ENCODE peak calls at places on chromosomes 13 and 19, in nine cellular contexts. One of them, this sample, is unnamed.

GRCh38 chr19:13830761-13831481 is 35.7 kb downstream of the ZSWIM4 start:
- DNase-seq in neural crest cell: no peak
- DNase-seq in activated CD4-positive, alpha-beta T cell treated with anti-CD3 and anti-CD28 coated beads, Interleukin-2, amount 10 ng/mL, durations not matched to agents 7 days and 5 days: no peak
- DNase-seq in stimulated activated CD4-positive, alpha-beta T cell treated with anti-CD3 and anti-CD28 coated beads, Interleukin-4, amount 100 ng/mL, for 1 hour: no peak
- DNase-seq in MG63: peak
- DNase-seq in GM20000: no peak
- DNase-seq in epithelial cell of esophagus: peak
- DNase-seq in right cardiac atrium: no peak
- DNase-seq in activated T-helper 2 cell treated with anti-CD3 and anti-CD28 coated beads, Interferon-gamma antibody, Interleukin-2, Interleukin-4, amounts not matched to agents 10 μg/mL and 5 μg/mL and 100 μg/mL, durations not matched to agents 14 hours and 24 hours and 36 hours: no peak
- DNase-seq in this sample: no peak

GRCh38 chr19:33437351-33438015 is 64.0 kb downstream of the CEBPG start:
- DNase-seq in MG63: no peak
- DNase-seq in epithelial cell of esophagus: no peak
- DNase-seq in stimulated activated CD4-positive, alpha-beta T cell treated with anti-CD3 and anti-CD28 coated beads, Interleukin-4, amount 100 ng/mL, for 1 hour: no peak
- DNase-seq in activated T-helper 2 cell treated with anti-CD3 and anti-CD28 coated beads, Interferon-gamma antibody, Interleukin-2, Interleukin-4, amounts not matched to agents 10 μg/mL and 5 μg/mL and 100 μg/mL, durations not matched to agents 14 hours and 24 hours and 36 hours: no peak
- DNase-seq in right cardiac atrium: no peak
- DNase-seq in activated CD4-positive, alpha-beta T cell treated with anti-CD3 and anti-CD28 coated beads, Interleukin-2, amount 10 ng/mL, durations not matched to agents 7 days and 5 days: no peak
- DNase-seq in neural crest cell: no peak
- DNase-seq in GM20000: no peak
- DNase-seq in this sample: no peak

GRCh38 chr13:30159446-30159839 is 147.9 kb downstream of the KATNAL1 start:
- DNase-seq in MG63: peak
- DNase-seq in activated CD4-positive, alpha-beta T cell treated with anti-CD3 and anti-CD28 coated beads, Interleukin-2, amount 10 ng/mL, durations not matched to agents 7 days and 5 days: no peak
- DNase-seq in neural crest cell: no peak
- DNase-seq in right cardiac atrium: no peak
- DNase-seq in stimulated activated CD4-positive, alpha-beta T cell treated with anti-CD3 and anti-CD28 coated beads, Interleukin-4, amount 100 ng/mL, for 1 hour: peak
- DNase-seq in GM20000: peak
- DNase-seq in epithelial cell of esophagus: peak
- DNase-seq in activated T-helper 2 cell treated with anti-CD3 and anti-CD28 coated beads, Interferon-gamma antibody, Interleukin-2, Interleukin-4, amounts not matched to agents 10 μg/mL and 5 μg/mL and 100 μg/mL, durations not matched to agents 14 hours and 24 hours and 36 hours: no peak
- DNase-seq in this sample: no peak

GRCh38 chr13:75803175-75803611 is 167.1 kb downstream of the LMO7 start:
- DNase-seq in epithelial cell of esophagus: no peak
- DNase-seq in MG63: no peak
- DNase-seq in activated T-helper 2 cell treated with anti-CD3 and anti-CD28 coated beads, Interferon-gamma antibody, Interleukin-2, Interleukin-4, amounts not matched to agents 10 μg/mL and 5 μg/mL and 100 μg/mL, durations not matched to agents 14 hours and 24 hours and 36 hours: no peak
- DNase-seq in GM20000: peak
- DNase-seq in stimulated activated CD4-positive, alpha-beta T cell treated with anti-CD3 and anti-CD28 coated beads, Interleukin-4, amount 100 ng/mL, for 1 hour: no peak
- DNase-seq in activated CD4-positive, alpha-beta T cell treated with anti-CD3 and anti-CD28 coated beads, Interleukin-2, amount 10 ng/mL, durations not matched to agents 7 days and 5 days: peak
- DNase-seq in neural crest cell: no peak
- DNase-seq in right cardiac atrium: no peak
- DNase-seq in this sample: no peak

GRCh38 chr13:97226013-97226412 is 3.9 kb downstream of the MBNL2 start:
- DNase-seq in MG63: no peak
- DNase-seq in activated CD4-positive, alpha-beta T cell treated with anti-CD3 and anti-CD28 coated beads, Interleukin-2, amount 10 ng/mL, durations not matched to agents 7 days and 5 days: no peak
- DNase-seq in right cardiac atrium: no peak
- DNase-seq in epithelial cell of esophagus: no peak
- DNase-seq in neural crest cell: no peak
- DNase-seq in activated T-helper 2 cell treated with anti-CD3 and anti-CD28 coated beads, Interferon-gamma antibody, Interleukin-2, Interleukin-4, amounts not matched to agents 10 μg/mL and 5 μg/mL and 100 μg/mL, durations not matched to agents 14 hours and 24 hours and 36 hours: no peak
- DNase-seq in stimulated activated CD4-positive, alpha-beta T cell treated with anti-CD3 and anti-CD28 coated beads, Interleukin-4, amount 100 ng/mL, for 1 hour: no peak
- DNase-seq in GM20000: no peak
- DNase-seq in this sample: no peak

GRCh38 chr13:97440598-97440997 is 6.6 kb downstream of the RAP2A start:
- DNase-seq in right cardiac atrium: no peak
- DNase-seq in neural crest cell: no peak
- DNase-seq in activated T-helper 2 cell treated with anti-CD3 and anti-CD28 coated beads, Interferon-gamma antibody, Interleukin-2, Interleukin-4, amounts not matched to agents 10 μg/mL and 5 μg/mL and 100 μg/mL, durations not matched to agents 14 hours and 24 hours and 36 hours: no peak
- DNase-seq in GM20000: no peak
- DNase-seq in stimulated activated CD4-positive, alpha-beta T cell treated with anti-CD3 and anti-CD28 coated beads, Interleukin-4, amount 100 ng/mL, for 1 hour: no peak
- DNase-seq in epithelial cell of esophagus: no peak
- DNase-seq in MG63: no peak
- DNase-seq in activated CD4-positive, alpha-beta T cell treated with anti-CD3 and anti-CD28 coated beads, Interleukin-2, amount 10 ng/mL, durations not matched to agents 7 days and 5 days: no peak
- DNase-seq in this sample: no peak

GRCh38 chr19:18294467-18294864 is 13.0 kb upstream of the JUND start:
- DNase-seq in GM20000: no peak
- DNase-seq in activated CD4-positive, alpha-beta T cell treated with anti-CD3 and anti-CD28 coated beads, Interleukin-2, amount 10 ng/mL, durations not matched to agents 7 days and 5 days: peak
- DNase-seq in epithelial cell of esophagus: peak
- DNase-seq in neural crest cell: no peak
- DNase-seq in activated T-helper 2 cell treated with anti-CD3 and anti-CD28 coated beads, Interferon-gamma antibody, Interleukin-2, Interleukin-4, amounts not matched to agents 10 μg/mL and 5 μg/mL and 100 μg/mL, durations not matched to agents 14 hours and 24 hours and 36 hours: peak
- DNase-seq in MG63: no peak
- DNase-seq in right cardiac atrium: no peak
- DNase-seq in stimulated activated CD4-positive, alpha-beta T cell treated with anti-CD3 and anti-CD28 coated beads, Interleukin-4, amount 100 ng/mL, for 1 hour: peak
- DNase-seq in this sample: peak

GRCh38 chr19:3201911-3202310 is 16.2 kb downstream of the NCLN start:
- DNase-seq in neural crest cell: no peak
- DNase-seq in epithelial cell of esophagus: no peak
- DNase-seq in right cardiac atrium: no peak
- DNase-seq in MG63: no peak
- DNase-seq in activated CD4-positive, alpha-beta T cell treated with anti-CD3 and anti-CD28 coated beads, Interleukin-2, amount 10 ng/mL, durations not matched to agents 7 days and 5 days: no peak
- DNase-seq in stimulated activated CD4-positive, alpha-beta T cell treated with anti-CD3 and anti-CD28 coated beads, Interleukin-4, amount 100 ng/mL, for 1 hour: no peak
- DNase-seq in activated T-helper 2 cell treated with anti-CD3 and anti-CD28 coated beads, Interferon-gamma antibody, Interleukin-2, Interleukin-4, amounts not matched to agents 10 μg/mL and 5 μg/mL and 100 μg/mL, durations not matched to agents 14 hours and 24 hours and 36 hours: no peak
- DNase-seq in GM20000: no peak
- DNase-seq in this sample: no peak

GRCh38 chr19:583198-583967 is 6.3 kb upstream of the HCN2 start:
- DNase-seq in activated T-helper 2 cell treated with anti-CD3 and anti-CD28 coated beads, Interferon-gamma antibody, Interleukin-2, Interleukin-4, amounts not matched to agents 10 μg/mL and 5 μg/mL and 100 μg/mL, durations not matched to agents 14 hours and 24 hours and 36 hours: no peak
- DNase-seq in stimulated activated CD4-positive, alpha-beta T cell treated with anti-CD3 and anti-CD28 coated beads, Interleukin-4, amount 100 ng/mL, for 1 hour: no peak
- DNase-seq in activated CD4-positive, alpha-beta T cell treated with anti-CD3 and anti-CD28 coated beads, Interleukin-2, amount 10 ng/mL, durations not matched to agents 7 days and 5 days: no peak
- DNase-seq in neural crest cell: no peak
- DNase-seq in MG63: no peak
- DNase-seq in right cardiac atrium: no peak
- DNase-seq in epithelial cell of esophagus: no peak
- DNase-seq in GM20000: no peak
- DNase-seq in this sample: no peak

GRCh38 chr13:114200673-114201005 is 21.6 kb downstream of the CFAP97D2 start:
- DNase-seq in GM20000: no peak
- DNase-seq in MG63: no peak
- DNase-seq in stimulated activated CD4-positive, alpha-beta T cell treated with anti-CD3 and anti-CD28 coated beads, Interleukin-4, amount 100 ng/mL, for 1 hour: no peak
- DNase-seq in activated CD4-positive, alpha-beta T cell treated with anti-CD3 and anti-CD28 coated beads, Interleukin-2, amount 10 ng/mL, durations not matched to agents 7 days and 5 days: no peak
- DNase-seq in neural crest cell: no peak
- DNase-seq in epithelial cell of esophagus: no peak
- DNase-seq in right cardiac atrium: no peak
- DNase-seq in activated T-helper 2 cell treated with anti-CD3 and anti-CD28 coated beads, Interferon-gamma antibody, Interleukin-2, Interleukin-4, amounts not matched to agents 10 μg/mL and 5 μg/mL and 100 μg/mL, durations not matched to agents 14 hours and 24 hours and 36 hours: no peak
- DNase-seq in this sample: no peak

GRCh38 chr13:50910483-50910805 is 853 bp downstream of the RNASEH2B start:
- DNase-seq in right cardiac atrium: no peak
- DNase-seq in GM20000: no peak
- DNase-seq in neural crest cell: peak
- DNase-seq in epithelial cell of esophagus: peak
- DNase-seq in activated T-helper 2 cell treated with anti-CD3 and anti-CD28 coated beads, Interferon-gamma antibody, Interleukin-2, Interleukin-4, amounts not matched to agents 10 μg/mL and 5 μg/mL and 100 μg/mL, durations not matched to agents 14 hours and 24 hours and 36 hours: no peak
- DNase-seq in activated CD4-positive, alpha-beta T cell treated with anti-CD3 and anti-CD28 coated beads, Interleukin-2, amount 10 ng/mL, durations not matched to agents 7 days and 5 days: no peak
- DNase-seq in MG63: peak
- DNase-seq in stimulated activated CD4-positive, alpha-beta T cell treated with anti-CD3 and anti-CD28 coated beads, Interleukin-4, amount 100 ng/mL, for 1 hour: no peak
- DNase-seq in this sample: no peak

GRCh38 chr13:100610399-100611347 is 22.1 kb upstream of the GGACT start:
- DNase-seq in stimulated activated CD4-positive, alpha-beta T cell treated with anti-CD3 and anti-CD28 coated beads, Interleukin-4, amount 100 ng/mL, for 1 hour: no peak
- DNase-seq in activated T-helper 2 cell treated with anti-CD3 and anti-CD28 coated beads, Interferon-gamma antibody, Interleukin-2, Interleukin-4, amounts not matched to agents 10 μg/mL and 5 μg/mL and 100 μg/mL, durations not matched to agents 14 hours and 24 hours and 36 hours: no peak
- DNase-seq in activated CD4-positive, alpha-beta T cell treated with anti-CD3 and anti-CD28 coated beads, Interleukin-2, amount 10 ng/mL, durations not matched to agents 7 days and 5 days: no peak
- DNase-seq in GM20000: peak
- DNase-seq in neural crest cell: no peak
- DNase-seq in right cardiac atrium: no peak
- DNase-seq in epithelial cell of esophagus: no peak
- DNase-seq in MG63: no peak
- DNase-seq in this sample: peak

GRCh38 chr13:27141746-27142145 is 29.9 kb downstream of the USP12 start:
- DNase-seq in stimulated activated CD4-positive, alpha-beta T cell treated with anti-CD3 and anti-CD28 coated beads, Interleukin-4, amount 100 ng/mL, for 1 hour: no peak
- DNase-seq in MG63: no peak
- DNase-seq in epithelial cell of esophagus: no peak
- DNase-seq in activated T-helper 2 cell treated with anti-CD3 and anti-CD28 coated beads, Interferon-gamma antibody, Interleukin-2, Interleukin-4, amounts not matched to agents 10 μg/mL and 5 μg/mL and 100 μg/mL, durations not matched to agents 14 hours and 24 hours and 36 hours: no peak
- DNase-seq in right cardiac atrium: no peak
- DNase-seq in neural crest cell: no peak
- DNase-seq in GM20000: no peak
- DNase-seq in activated CD4-positive, alpha-beta T cell treated with anti-CD3 and anti-CD28 coated beads, Interleukin-2, amount 10 ng/mL, durations not matched to agents 7 days and 5 days: no peak
- DNase-seq in this sample: no peak

GRCh38 chr13:110023729-110024645 is 237.6 kb upstream of the IRS2 start:
- DNase-seq in activated T-helper 2 cell treated with anti-CD3 and anti-CD28 coated beads, Interferon-gamma antibody, Interleukin-2, Interleukin-4, amounts not matched to agents 10 μg/mL and 5 μg/mL and 100 μg/mL, durations not matched to agents 14 hours and 24 hours and 36 hours: no peak
- DNase-seq in neural crest cell: no peak
- DNase-seq in stimulated activated CD4-positive, alpha-beta T cell treated with anti-CD3 and anti-CD28 coated beads, Interleukin-4, amount 100 ng/mL, for 1 hour: no peak
- DNase-seq in MG63: no peak
- DNase-seq in epithelial cell of esophagus: no peak
- DNase-seq in activated CD4-positive, alpha-beta T cell treated with anti-CD3 and anti-CD28 coated beads, Interleukin-2, amount 10 ng/mL, durations not matched to agents 7 days and 5 days: no peak
- DNase-seq in GM20000: no peak
- DNase-seq in right cardiac atrium: peak
- DNase-seq in this sample: no peak

GRCh38 chr19:35202722-35203674 is 25.5 kb downstream of the FAM187B start:
- DNase-seq in stimulated activated CD4-positive, alpha-beta T cell treated with anti-CD3 and anti-CD28 coated beads, Interleukin-4, amount 100 ng/mL, for 1 hour: no peak
- DNase-seq in neural crest cell: no peak
- DNase-seq in activated T-helper 2 cell treated with anti-CD3 and anti-CD28 coated beads, Interferon-gamma antibody, Interleukin-2, Interleukin-4, amounts not matched to agents 10 μg/mL and 5 μg/mL and 100 μg/mL, durations not matched to agents 14 hours and 24 hours and 36 hours: no peak
- DNase-seq in right cardiac atrium: no peak
- DNase-seq in activated CD4-positive, alpha-beta T cell treated with anti-CD3 and anti-CD28 coated beads, Interleukin-2, amount 10 ng/mL, durations not matched to agents 7 days and 5 days: no peak
- DNase-seq in GM20000: no peak
- DNase-seq in MG63: no peak
- DNase-seq in epithelial cell of esophagus: no peak
- DNase-seq in this sample: no peak

GRCh38 chr13:97946951-97947588 is 6.4 kb upstream of the IPO5 start:
- DNase-seq in activated CD4-positive, alpha-beta T cell treated with anti-CD3 and anti-CD28 coated beads, Interleukin-2, amount 10 ng/mL, durations not matched to agents 7 days and 5 days: no peak
- DNase-seq in activated T-helper 2 cell treated with anti-CD3 and anti-CD28 coated beads, Interferon-gamma antibody, Interleukin-2, Interleukin-4, amounts not matched to agents 10 μg/mL and 5 μg/mL and 100 μg/mL, durations not matched to agents 14 hours and 24 hours and 36 hours: no peak
- DNase-seq in right cardiac atrium: no peak
- DNase-seq in GM20000: no peak
- DNase-seq in MG63: peak
- DNase-seq in neural crest cell: no peak
- DNase-seq in stimulated activated CD4-positive, alpha-beta T cell treated with anti-CD3 and anti-CD28 coated beads, Interleukin-4, amount 100 ng/mL, for 1 hour: no peak
- DNase-seq in epithelial cell of esophagus: peak
- DNase-seq in this sample: no peak

GRCh38 chr13:73610799-73611592 is 523.2 kb downstream of the KLF12 start:
- DNase-seq in GM20000: no peak
- DNase-seq in right cardiac atrium: no peak
- DNase-seq in activated CD4-positive, alpha-beta T cell treated with anti-CD3 and anti-CD28 coated beads, Interleukin-2, amount 10 ng/mL, durations not matched to agents 7 days and 5 days: no peak
- DNase-seq in epithelial cell of esophagus: peak
- DNase-seq in neural crest cell: no peak
- DNase-seq in activated T-helper 2 cell treated with anti-CD3 and anti-CD28 coated beads, Interferon-gamma antibody, Interleukin-2, Interleukin-4, amounts not matched to agents 10 μg/mL and 5 μg/mL and 100 μg/mL, durations not matched to agents 14 hours and 24 hours and 36 hours: no peak
- DNase-seq in MG63: no peak
- DNase-seq in stimulated activated CD4-positive, alpha-beta T cell treated with anti-CD3 and anti-CD28 coated beads, Interleukin-4, amount 100 ng/mL, for 1 hour: no peak
- DNase-seq in this sample: no peak

GRCh38 chr19:12237143-12237839 is 57.4 kb downstream of the ZNF44 start:
- DNase-seq in stimulated activated CD4-positive, alpha-beta T cell treated with anti-CD3 and anti-CD28 coated beads, Interleukin-4, amount 100 ng/mL, for 1 hour: no peak
- DNase-seq in activated CD4-positive, alpha-beta T cell treated with anti-CD3 and anti-CD28 coated beads, Interleukin-2, amount 10 ng/mL, durations not matched to agents 7 days and 5 days: no peak
- DNase-seq in epithelial cell of esophagus: no peak
- DNase-seq in neural crest cell: no peak
- DNase-seq in GM20000: no peak
- DNase-seq in MG63: no peak
- DNase-seq in right cardiac atrium: no peak
- DNase-seq in activated T-helper 2 cell treated with anti-CD3 and anti-CD28 coated beads, Interferon-gamma antibody, Interleukin-2, Interleukin-4, amounts not matched to agents 10 μg/mL and 5 μg/mL and 100 μg/mL, durations not matched to agents 14 hours and 24 hours and 36 hours: no peak
- DNase-seq in this sample: no peak

GRCh38 chr19:3785938-3786824 is at the start of gene MATK:
- DNase-seq in GM20000: peak
- DNase-seq in activated T-helper 2 cell treated with anti-CD3 and anti-CD28 coated beads, Interferon-gamma antibody, Interleukin-2, Interleukin-4, amounts not matched to agents 10 μg/mL and 5 μg/mL and 100 μg/mL, durations not matched to agents 14 hours and 24 hours and 36 hours: no peak
- DNase-seq in stimulated activated CD4-positive, alpha-beta T cell treated with anti-CD3 and anti-CD28 coated beads, Interleukin-4, amount 100 ng/mL, for 1 hour: peak
- DNase-seq in activated CD4-positive, alpha-beta T cell treated with anti-CD3 and anti-CD28 coated beads, Interleukin-2, amount 10 ng/mL, durations not matched to agents 7 days and 5 days: no peak
- DNase-seq in MG63: no peak
- DNase-seq in right cardiac atrium: no peak
- DNase-seq in neural crest cell: no peak
- DNase-seq in epithelial cell of esophagus: no peak
- DNase-seq in this sample: no peak

GRCh38 chr19:17686592-17687042 is 1.5 kb downstream of the UNC13A start:
- DNase-seq in activated T-helper 2 cell treated with anti-CD3 and anti-CD28 coated beads, Interferon-gamma antibody, Interleukin-2, Interleukin-4, amounts not matched to agents 10 μg/mL and 5 μg/mL and 100 μg/mL, durations not matched to agents 14 hours and 24 hours and 36 hours: no peak
- DNase-seq in epithelial cell of esophagus: no peak
- DNase-seq in right cardiac atrium: peak
- DNase-seq in GM20000: peak
- DNase-seq in neural crest cell: peak
- DNase-seq in stimulated activated CD4-positive, alpha-beta T cell treated with anti-CD3 and anti-CD28 coated beads, Interleukin-4, amount 100 ng/mL, for 1 hour: no peak
- DNase-seq in activated CD4-positive, alpha-beta T cell treated with anti-CD3 and anti-CD28 coated beads, Interleukin-2, amount 10 ng/mL, durations not matched to agents 7 days and 5 days: no peak
- DNase-seq in MG63: peak
- DNase-seq in this sample: no peak

GRCh38 chr19:18850560-18851375 is 19.0 kb downstream of the UPF1 start:
- DNase-seq in activated CD4-positive, alpha-beta T cell treated with anti-CD3 and anti-CD28 coated beads, Interleukin-2, amount 10 ng/mL, durations not matched to agents 7 days and 5 days: no peak
- DNase-seq in stimulated activated CD4-positive, alpha-beta T cell treated with anti-CD3 and anti-CD28 coated beads, Interleukin-4, amount 100 ng/mL, for 1 hour: no peak
- DNase-seq in GM20000: no peak
- DNase-seq in right cardiac atrium: no peak
- DNase-seq in activated T-helper 2 cell treated with anti-CD3 and anti-CD28 coated beads, Interferon-gamma antibody, Interleukin-2, Interleukin-4, amounts not matched to agents 10 μg/mL and 5 μg/mL and 100 μg/mL, durations not matched to agents 14 hours and 24 hours and 36 hours: no peak
- DNase-seq in epithelial cell of esophagus: peak
- DNase-seq in MG63: no peak
- DNase-seq in neural crest cell: no peak
- DNase-seq in this sample: no peak

GRCh38 chr13:106102776-106103175 is 432.7 kb downstream of the EFNB2 start:
- DNase-seq in epithelial cell of esophagus: no peak
- DNase-seq in right cardiac atrium: no peak
- DNase-seq in activated T-helper 2 cell treated with anti-CD3 and anti-CD28 coated beads, Interferon-gamma antibody, Interleukin-2, Interleukin-4, amounts not matched to agents 10 μg/mL and 5 μg/mL and 100 μg/mL, durations not matched to agents 14 hours and 24 hours and 36 hours: no peak
- DNase-seq in activated CD4-positive, alpha-beta T cell treated with anti-CD3 and anti-CD28 coated beads, Interleukin-2, amount 10 ng/mL, durations not matched to agents 7 days and 5 days: no peak
- DNase-seq in stimulated activated CD4-positive, alpha-beta T cell treated with anti-CD3 and anti-CD28 coated beads, Interleukin-4, amount 100 ng/mL, for 1 hour: no peak
- DNase-seq in GM20000: no peak
- DNase-seq in MG63: no peak
- DNase-seq in neural crest cell: no peak
- DNase-seq in this sample: no peak

GRCh38 chr13:37797606-37798005 is 72.0 kb downstream of the TRPC4 start:
- DNase-seq in activated T-helper 2 cell treated with anti-CD3 and anti-CD28 coated beads, Interferon-gamma antibody, Interleukin-2, Interleukin-4, amounts not matched to agents 10 μg/mL and 5 μg/mL and 100 μg/mL, durations not matched to agents 14 hours and 24 hours and 36 hours: no peak
- DNase-seq in GM20000: no peak
- DNase-seq in right cardiac atrium: no peak
- DNase-seq in activated CD4-positive, alpha-beta T cell treated with anti-CD3 and anti-CD28 coated beads, Interleukin-2, amount 10 ng/mL, durations not matched to agents 7 days and 5 days: no peak
- DNase-seq in MG63: no peak
- DNase-seq in stimulated activated CD4-positive, alpha-beta T cell treated with anti-CD3 and anti-CD28 coated beads, Interleukin-4, amount 100 ng/mL, for 1 hour: no peak
- DNase-seq in neural crest cell: no peak
- DNase-seq in epithelial cell of esophagus: no peak
- DNase-seq in this sample: no peak

GRCh38 chr13:71492346-71492871 is 374.6 kb downstream of the DACH1 start:
- DNase-seq in activated T-helper 2 cell treated with anti-CD3 and anti-CD28 coated beads, Interferon-gamma antibody, Interleukin-2, Interleukin-4, amounts not matched to agents 10 μg/mL and 5 μg/mL and 100 μg/mL, durations not matched to agents 14 hours and 24 hours and 36 hours: no peak
- DNase-seq in neural crest cell: no peak
- DNase-seq in right cardiac atrium: no peak
- DNase-seq in activated CD4-positive, alpha-beta T cell treated with anti-CD3 and anti-CD28 coated beads, Interleukin-2, amount 10 ng/mL, durations not matched to agents 7 days and 5 days: no peak
- DNase-seq in epithelial cell of esophagus: no peak
- DNase-seq in MG63: no peak
- DNase-seq in GM20000: no peak
- DNase-seq in stimulated activated CD4-positive, alpha-beta T cell treated with anti-CD3 and anti-CD28 coated beads, Interleukin-4, amount 100 ng/mL, for 1 hour: no peak
- DNase-seq in this sample: no peak

GRCh38 chr13:111903143-111903542 is 163.8 kb upstream of the SOX1 start:
- DNase-seq in stimulated activated CD4-positive, alpha-beta T cell treated with anti-CD3 and anti-CD28 coated beads, Interleukin-4, amount 100 ng/mL, for 1 hour: no peak
- DNase-seq in right cardiac atrium: no peak
- DNase-seq in activated T-helper 2 cell treated with anti-CD3 and anti-CD28 coated beads, Interferon-gamma antibody, Interleukin-2, Interleukin-4, amounts not matched to agents 10 μg/mL and 5 μg/mL and 100 μg/mL, durations not matched to agents 14 hours and 24 hours and 36 hours: no peak
- DNase-seq in epithelial cell of esophagus: no peak
- DNase-seq in activated CD4-positive, alpha-beta T cell treated with anti-CD3 and anti-CD28 coated beads, Interleukin-2, amount 10 ng/mL, durations not matched to agents 7 days and 5 days: no peak
- DNase-seq in GM20000: no peak
- DNase-seq in neural crest cell: no peak
- DNase-seq in MG63: peak
- DNase-seq in this sample: no peak

GRCh38 chr19:42563352-42564210 is 31.1 kb downstream of the CEACAM8 start:
- DNase-seq in neural crest cell: peak
- DNase-seq in epithelial cell of esophagus: peak
- DNase-seq in MG63: peak
- DNase-seq in GM20000: peak
- DNase-seq in activated CD4-positive, alpha-beta T cell treated with anti-CD3 and anti-CD28 coated beads, Interleukin-2, amount 10 ng/mL, durations not matched to agents 7 days and 5 days: peak
- DNase-seq in right cardiac atrium: peak
- DNase-seq in activated T-helper 2 cell treated with anti-CD3 and anti-CD28 coated beads, Interferon-gamma antibody, Interleukin-2, Interleukin-4, amounts not matched to agents 10 μg/mL and 5 μg/mL and 100 μg/mL, durations not matched to agents 14 hours and 24 hours and 36 hours: no peak
- DNase-seq in stimulated activated CD4-positive, alpha-beta T cell treated with anti-CD3 and anti-CD28 coated beads, Interleukin-4, amount 100 ng/mL, for 1 hour: no peak
- DNase-seq in this sample: no peak

GRCh38 chr13:113864303-113864890 is 521 bp upstream of the GAS6 start:
- DNase-seq in stimulated activated CD4-positive, alpha-beta T cell treated with anti-CD3 and anti-CD28 coated beads, Interleukin-4, amount 100 ng/mL, for 1 hour: no peak
- DNase-seq in MG63: no peak
- DNase-seq in epithelial cell of esophagus: peak
- DNase-seq in right cardiac atrium: no peak
- DNase-seq in neural crest cell: no peak
- DNase-seq in GM20000: no peak
- DNase-seq in activated T-helper 2 cell treated with anti-CD3 and anti-CD28 coated beads, Interferon-gamma antibody, Interleukin-2, Interleukin-4, amounts not matched to agents 10 μg/mL and 5 μg/mL and 100 μg/mL, durations not matched to agents 14 hours and 24 hours and 36 hours: no peak
- DNase-seq in activated CD4-positive, alpha-beta T cell treated with anti-CD3 and anti-CD28 coated beads, Interleukin-2, amount 10 ng/mL, durations not matched to agents 7 days and 5 days: no peak
- DNase-seq in this sample: no peak

GRCh38 chr13:49300716-49301589 is 53.2 kb downstream of the CDADC1 start:
- DNase-seq in epithelial cell of esophagus: peak
- DNase-seq in activated T-helper 2 cell treated with anti-CD3 and anti-CD28 coated beads, Interferon-gamma antibody, Interleukin-2, Interleukin-4, amounts not matched to agents 10 μg/mL and 5 μg/mL and 100 μg/mL, durations not matched to agents 14 hours and 24 hours and 36 hours: peak
- DNase-seq in GM20000: peak
- DNase-seq in neural crest cell: peak
- DNase-seq in activated CD4-positive, alpha-beta T cell treated with anti-CD3 and anti-CD28 coated beads, Interleukin-2, amount 10 ng/mL, durations not matched to agents 7 days and 5 days: peak
- DNase-seq in stimulated activated CD4-positive, alpha-beta T cell treated with anti-CD3 and anti-CD28 coated beads, Interleukin-4, amount 100 ng/mL, for 1 hour: peak
- DNase-seq in MG63: peak
- DNase-seq in right cardiac atrium: peak
- DNase-seq in this sample: peak

GRCh38 chr13:36666482-36667264 is 7.1 kb upstream of the SERTM1 start:
- DNase-seq in activated CD4-positive, alpha-beta T cell treated with anti-CD3 and anti-CD28 coated beads, Interleukin-2, amount 10 ng/mL, durations not matched to agents 7 days and 5 days: no peak
- DNase-seq in MG63: no peak
- DNase-seq in activated T-helper 2 cell treated with anti-CD3 and anti-CD28 coated beads, Interferon-gamma antibody, Interleukin-2, Interleukin-4, amounts not matched to agents 10 μg/mL and 5 μg/mL and 100 μg/mL, durations not matched to agents 14 hours and 24 hours and 36 hours: no peak
- DNase-seq in stimulated activated CD4-positive, alpha-beta T cell treated with anti-CD3 and anti-CD28 coated beads, Interleukin-4, amount 100 ng/mL, for 1 hour: no peak
- DNase-seq in epithelial cell of esophagus: no peak
- DNase-seq in right cardiac atrium: no peak
- DNase-seq in GM20000: no peak
- DNase-seq in neural crest cell: no peak
- DNase-seq in this sample: no peak

GRCh38 chr13:33205804-33206221 is 79.7 kb downstream of the STARD13 start:
- DNase-seq in stimulated activated CD4-positive, alpha-beta T cell treated with anti-CD3 and anti-CD28 coated beads, Interleukin-4, amount 100 ng/mL, for 1 hour: no peak
- DNase-seq in neural crest cell: no peak
- DNase-seq in epithelial cell of esophagus: no peak
- DNase-seq in activated T-helper 2 cell treated with anti-CD3 and anti-CD28 coated beads, Interferon-gamma antibody, Interleukin-2, Interleukin-4, amounts not matched to agents 10 μg/mL and 5 μg/mL and 100 μg/mL, durations not matched to agents 14 hours and 24 hours and 36 hours: no peak
- DNase-seq in activated CD4-positive, alpha-beta T cell treated with anti-CD3 and anti-CD28 coated beads, Interleukin-2, amount 10 ng/mL, durations not matched to agents 7 days and 5 days: no peak
- DNase-seq in right cardiac atrium: no peak
- DNase-seq in GM20000: no peak
- DNase-seq in MG63: peak
- DNase-seq in this sample: no peak

GRCh38 chr19:56105090-56105701 is 15.9 kb downstream of the ZNF787 start:
- DNase-seq in activated CD4-positive, alpha-beta T cell treated with anti-CD3 and anti-CD28 coated beads, Interleukin-2, amount 10 ng/mL, durations not matched to agents 7 days and 5 days: peak
- DNase-seq in stimulated activated CD4-positive, alpha-beta T cell treated with anti-CD3 and anti-CD28 coated beads, Interleukin-4, amount 100 ng/mL, for 1 hour: peak
- DNase-seq in neural crest cell: peak
- DNase-seq in right cardiac atrium: peak
- DNase-seq in activated T-helper 2 cell treated with anti-CD3 and anti-CD28 coated beads, Interferon-gamma antibody, Interleukin-2, Interleukin-4, amounts not matched to agents 10 μg/mL and 5 μg/mL and 100 μg/mL, durations not matched to agents 14 hours and 24 hours and 36 hours: peak
- DNase-seq in epithelial cell of esophagus: peak
- DNase-seq in GM20000: peak
- DNase-seq in MG63: peak
- DNase-seq in this sample: peak